ENCODE peak calls at places on chromosome 4, in eight cellular contexts. B is heart right ventricle, H is ascending aorta, V is left ventricle myocardium inferior, I is Panc1, Z is mucosa of descending colon, M is suprapubic skin, R is A549. X is an unnamed sample.

GRCh38 chr4:88177981-88178632 is 19.7 kb upstream of the ABCG2 start:
- DNase-seq in B (no peak), I (no peak), V (no peak), M (no peak), H (no peak), R (peak; percentile 46), Z (peak; percentile 14), X (no peak)

GRCh38 chr4:52825311-52826090 is 36.6 kb upstream of the RASL11B start:
- DNase-seq in M (no peak), Z (no peak), R (no peak), V (no peak), I (no peak), H (no peak), B (no peak), X (no peak)

GRCh38 chr4:119016636-119017035 is 119.0 kb upstream of the MYOZ2 start:
- DNase-seq in I (no peak), Z (no peak), R (no peak), B (no peak), V (no peak), H (no peak), M (no peak), X (no peak)

GRCh38 chr4:102322736-102323135 is 22.5 kb downstream of the SLC39A8 start:
- DNase-seq in R (no peak), Z (no peak), I (no peak), B (no peak), M (no peak), H (no peak), V (no peak), X (no peak)

GRCh38 chr4:1579834-1580686 is 104.1 kb downstream of the FAM53A start:
- DNase-seq in Z (peak; percentile 84), R (peak; percentile 61), M (peak; percentile 97), B (peak; percentile 83), H (peak; percentile 24), V (peak; percentile 91), I (peak; percentile 32), X (peak; percentile 90)

GRCh38 chr4:145170209-145170608 is 10.2 kb downstream of the OTUD4 start:
- DNase-seq in M (no peak), H (no peak), Z (no peak), B (no peak), I (no peak), R (no peak), V (no peak), X (no peak)

GRCh38 chr4:140236649-140237160 is 82.7 kb upstream of the MAML3 start:
- DNase-seq in R (no peak), H (no peak), I (no peak), V (no peak), Z (no peak), B (no peak), M (no peak), X (no peak)

GRCh38 chr4:80322716-80323115 is 12.8 kb upstream of the CFAP299 start:
- DNase-seq in Z (no peak), M (no peak), V (no peak), H (no peak), B (no peak), I (no peak), R (no peak), X (no peak)

GRCh38 chr4:64940698-64941097 is 531.4 kb upstream of the TECRL start:
- DNase-seq in V (no peak), Z (no peak), R (no peak), I (peak; percentile 0), M (no peak), B (no peak), H (no peak), X (no peak)

GRCh38 chr4:151087467-151087866 is 12.0 kb upstream of the RPS3A start:
- DNase-seq in H (no peak), M (no peak), V (no peak), I (no peak), R (no peak), B (no peak), Z (no peak), X (no peak)

DNA sequence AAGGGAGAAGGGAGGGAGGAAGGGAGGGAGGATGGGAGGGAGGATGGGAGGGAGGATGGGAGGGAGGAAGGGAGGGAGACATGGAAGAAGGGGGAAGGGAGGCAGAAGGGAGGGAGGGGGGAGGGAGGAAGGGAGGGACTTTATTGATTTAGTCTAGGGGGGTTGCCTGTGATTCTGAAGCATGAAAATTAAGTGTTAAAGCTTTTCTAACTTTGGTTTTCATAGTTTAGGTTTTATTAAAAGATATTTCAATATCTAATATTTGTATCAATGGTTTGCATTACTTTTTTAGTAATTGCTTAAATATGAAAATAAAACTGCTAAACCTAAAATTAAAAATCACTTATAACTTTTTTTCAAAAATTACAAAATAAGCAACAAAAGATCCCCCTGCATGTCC is 2.4 kb downstream of the PALLD start:
- DNase-seq in M (no peak), B (no peak), I (no peak), V (no peak), R (no peak), H (no peak), Z (no peak), X (no peak)
- H3K9me3 ChIP-seq in M (no peaks in the 10 kb centered on the region), B (no peaks in the 10 kb centered on the region), I (no peaks in the 10 kb centered on the region), V (no peaks in the 10 kb centered on the region), R (no peaks in the 10 kb centered on the region), H (no peaks in the 10 kb centered on the region), Z (no peaks in the 10 kb centered on the region), X (no peaks in the 10 kb centered on the region)

GRCh38 chr4:98522603-98523395 is 135.6 kb downstream of the TSPAN5 start:
- DNase-seq in I (peak; percentile 28), V (no peak), R (no peak), B (no peak), H (no peak), Z (no peak), M (no peak), X (no peak)
- H3K4me1 ChIP-seq in I (peaks cover 22% of the 10 kb centered on the region), V (peaks cover 29% of the 10 kb centered on the region), R (peaks cover 45% of the 10 kb centered on the region), B (peaks cover 46% of the 10 kb centered on the region), H (no peaks in the 10 kb centered on the region), Z (no peaks in the 10 kb centered on the region), M (no peaks in the 10 kb centered on the region), X (no peaks in the 10 kb centered on the region)

GRCh38 chr4:169330811-169331210 is 60.1 kb upstream of the SH3RF1 start:
- DNase-seq in I (no peak), Z (no peak), B (no peak), H (no peak), M (no peak), V (no peak), R (no peak), X (no peak)
- H3K4me3 ChIP-seq in I (no peak overlapping the region), Z (no peak overlapping the region), B (no peak overlapping the region), H (no peak overlapping the region), M (no peak overlapping the region), V (no peak overlapping the region), R (no peak overlapping the region), X (no peak overlapping the region)

DNA sequence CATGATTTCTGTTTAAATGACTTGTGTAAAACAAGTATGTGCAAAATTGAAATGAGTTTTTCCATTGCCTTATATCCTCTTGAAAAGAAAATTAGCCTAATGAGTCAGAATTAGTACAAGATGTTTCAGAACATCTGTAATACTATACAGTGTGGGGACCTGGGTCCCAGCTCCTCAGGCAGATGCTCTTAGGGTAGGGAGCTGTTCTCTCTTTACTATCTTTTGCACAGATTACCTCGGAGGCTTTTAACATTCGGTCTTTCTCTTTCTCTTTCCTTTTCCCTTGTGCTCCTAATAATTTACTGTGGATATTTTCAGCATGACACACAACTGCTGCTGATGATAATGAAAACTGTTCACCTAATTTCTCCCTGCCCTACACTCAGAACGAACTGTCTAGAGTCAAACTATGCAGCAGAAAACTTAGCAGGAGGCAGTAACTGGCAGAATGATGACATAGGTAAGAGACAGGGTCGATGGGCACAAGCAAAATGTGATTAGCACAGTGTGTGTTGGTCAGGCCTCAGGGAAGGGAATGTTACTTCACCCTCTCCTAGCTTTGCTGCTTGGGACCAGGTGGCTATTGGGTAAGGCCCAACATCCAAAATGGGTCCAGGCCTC is 455.4 kb downstream of the PDHA2 start:
- DNase-seq in H (no peak), B (no peak), Z (no peak), M (no peak), R (no peak), I (no peak), V (no peak), X (no peak)
- H3K9me3 ChIP-seq in H (no peaks in the 10 kb centered on the region), B (no peaks in the 10 kb centered on the region), Z (no peaks in the 10 kb centered on the region), M (no peaks in the 10 kb centered on the region), R (no peaks in the 10 kb centered on the region), I (no peaks in the 10 kb centered on the region), V (no peaks in the 10 kb centered on the region), X (no peaks in the 10 kb centered on the region)

GRCh38 chr4:129092636-129093172 is 635 bp downstream of the SCLT1 start:
- DNase-seq in B (no peak), H (no peak), R (no peak), V (no peak), M (no peak), I (no peak), Z (no peak), X (no peak)
- H3K4me1 ChIP-seq in B (peaks cover 35% of the 10 kb centered on the region), H (no peaks in the 10 kb centered on the region), R (peaks cover 9% of the 10 kb centered on the region), V (peaks cover 51% of the 10 kb centered on the region), M (peaks cover 54% of the 10 kb centered on the region), I (peaks cover 10% of the 10 kb centered on the region), Z (peaks cover 15% of the 10 kb centered on the region), X (peaks cover 24% of the 10 kb centered on the region)

GRCh38 chr4:54099287-54099958 is 540 bp upstream of the GSX2 start:
- DNase-seq in Z (no peak), I (no peak), B (no peak), V (no peak), M (no peak), R (no peak), H (no peak), X (no peak)
- H3K4me3 ChIP-seq in Z (no peak overlapping the region), I (peak overlapping the region; percentile 47), B (peak overlapping the region; percentile 32), V (peak overlapping the region; percentile 60), M (peak overlapping the region; percentile 41), R (peak overlapping the region; percentile 48), H (peak overlapping the region; percentile 50), X (no peak overlapping the region)

DNA sequence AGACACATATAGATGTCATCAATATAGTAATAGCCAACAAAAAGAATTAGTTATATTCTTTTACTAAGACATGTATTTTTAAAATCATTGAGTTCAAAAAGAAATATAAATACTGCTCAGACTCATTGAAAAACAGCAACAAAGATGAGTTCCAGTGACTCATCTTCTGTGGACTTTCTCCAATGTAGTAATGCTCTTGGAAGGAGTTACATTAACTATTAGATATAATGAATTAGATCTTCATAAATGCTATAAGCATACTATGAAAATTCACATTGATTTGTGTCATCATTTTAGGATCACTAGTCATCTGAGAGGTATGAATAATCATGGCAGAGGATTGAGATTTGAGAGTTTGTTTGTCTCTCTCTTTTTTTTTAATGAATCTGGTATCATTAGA is 547.8 kb upstream of the PCDH7 start:
- DNase-seq in I (no peak), Z (no peak), H (no peak), V (no peak), M (no peak), B (no peak), R (no peak), X (no peak)
- H3K9me3 ChIP-seq in I (no peaks in the 10 kb centered on the region), Z (peaks cover 23% of the 10 kb centered on the region), H (no peaks in the 10 kb centered on the region), V (peaks cover 9% of the 10 kb centered on the region), M (no peaks in the 10 kb centered on the region), B (no peaks in the 10 kb centered on the region), R (no peaks in the 10 kb centered on the region), X (no peaks in the 10 kb centered on the region)

GRCh38 chr4:40196260-40196659 is 571 bp upstream of the RHOH start:
- DNase-seq in I (no peak), Z (no peak), R (no peak), V (no peak), B (no peak), H (no peak), M (no peak), X (no peak)
- H3K4me1 ChIP-seq in I (peaks cover 29% of the 10 kb centered on the region), Z (peaks cover 15% of the 10 kb centered on the region), R (peaks cover 40% of the 10 kb centered on the region), V (no peaks in the 10 kb centered on the region), B (no peaks in the 10 kb centered on the region), H (no peaks in the 10 kb centered on the region), M (no peaks in the 10 kb centered on the region), X (no peaks in the 10 kb centered on the region)

X was measured in pancreas.